ENCODE peak calls at places on chromosomes 12 and 14, in six cellular contexts. A is pancreas; F is upper lobe of left lung; M is fibroblast of lung; O is CD4-positive, CD25-positive, alpha-beta regulatory T cell; S is tibial artery. K is an unnamed sample. For H3K4me1, the result is how much of the 10 kb centered on the place peaks cover.

GRCh38 chr12:69415471-69416275 is 54.5 kb upstream of the FRS2 start:
- DNase-seq in A (peak), F (no peak), M (peak), O (peak), S (peak), K (peak)

GRCh38 chr12:27549231-27549800 is 25.3 kb downstream of the PPFIBP1 start:
- DNase-seq in A (no peak), F (no peak), M (peak), O (no peak), S (no peak), K (no peak)

GRCh38 chr12:110844551-110845395 is 2.0 kb upstream of the CCDC63 start:
- DNase-seq in A (no peak), F (no peak), M (peak), O (no peak), S (no peak), K (peak)

GRCh38 chr14:73567951-73568885 is 795 bp upstream of the ACOT2 start:
- DNase-seq in A (no peak), F (no peak), M (peak), O (peak), S (no peak), K (no peak)

GRCh38 chr12:115185529-115185928 is 501.6 kb upstream of the TBX3 start:
- DNase-seq in A (no peak), F (no peak), M (no peak), O (no peak), S (no peak), K (no peak)

GRCh38 chr14:105193916-105194782 is 13.0 kb upstream of the NUDT14 start:
- DNase-seq in A (no peak), F (peak), M (no peak), O (peak), S (no peak), K (no peak)

GRCh38 chr12:113818278-113818677 is 147.8 kb downstream of the RBM19 start:
- DNase-seq in A (no peak), F (no peak), M (peak), O (no peak), S (no peak), K (no peak)

GRCh38 chr14:50830044-50830931 is 674 bp downstream of the NIN start:
- DNase-seq in A (peak), F (peak), M (peak), O (peak), S (peak), K (peak)

GRCh38 chr14:85573406-85573805 is 43.5 kb downstream of the FLRT2 start:
- DNase-seq in A (no peak), F (no peak), M (no peak), O (no peak), S (no peak), K (no peak)

GRCh38 chr12:42706331-42706730 is 116.8 kb upstream of the PRICKLE1 start:
- DNase-seq in A (no peak), F (no peak), M (no peak), O (no peak), S (no peak), K (no peak)

GRCh38 chr14:22664261-22664660 is 20.1 kb upstream of the OR6J1 start:
- DNase-seq in A (no peak), F (no peak), M (no peak), O (no peak), S (no peak), K (no peak)

GRCh38 chr12:63420206-63420644 is 248.1 kb downstream of the DPY19L2 start:
- DNase-seq in A (peak), F (no peak), M (peak), O (peak), S (no peak), K (no peak)

GRCh38 chr12:94566345-94566744 is 84.0 kb downstream of the TMCC3 start:
- DNase-seq in A (no peak), F (no peak), M (no peak), O (no peak), S (no peak), K (no peak)

GRCh38 chr14:38469156-38469555 is 213.3 kb upstream of the CLEC14A start:
- DNase-seq in A (no peak), F (no peak), M (peak), O (no peak), S (no peak), K (no peak)

GRCh38 chr12:125129592-125130255 is 64.5 kb downstream of the AACS start:
- DNase-seq in A (no peak), F (no peak), M (no peak), O (no peak), S (no peak), K (no peak)

GRCh38 chr12:68617160-68617926 is 6.6 kb downstream of the RAP1B start:
- DNase-seq in A (no peak), F (no peak), M (peak), O (no peak), S (no peak), K (no peak)

GRCh38 chr12:12890815-12891645 is at the start of gene GPRC5A:
- DNase-seq in A (peak), F (peak), M (peak), O (peak), S (peak), K (peak)

GRCh38 chr14:32336702-32337101 is 7.6 kb downstream of the AKAP6 start:
- DNase-seq in A (no peak), F (no peak), M (no peak), O (no peak), S (no peak), K (no peak)

GRCh38 chr12:108526482-108527234 is 11.6 kb downstream of the FICD start:
- DNase-seq in A (no peak), F (no peak), M (peak), O (no peak), S (no peak), K (no peak)

GRCh38 chr14:44404021-44404420 is 103.1 kb downstream of the FSCB start:
- DNase-seq in A (no peak), F (no peak), M (no peak), O (no peak), S (no peak), K (no peak)

DNA sequence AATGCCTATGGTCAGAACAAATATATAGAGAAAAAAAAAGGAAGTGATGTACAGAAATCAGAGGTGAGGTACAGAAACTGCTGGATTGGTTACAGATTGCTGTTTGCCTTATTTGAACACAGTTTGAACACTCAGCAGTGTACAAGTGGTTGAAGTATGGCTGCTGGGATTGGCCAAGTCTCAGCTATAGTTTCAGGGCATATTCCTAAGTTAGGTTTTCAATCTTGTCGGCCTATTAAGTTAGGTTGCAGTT is 146.4 kb downstream of the LLPH start:
- DNase-seq in A (no peak), F (no peak), M (no peak), O (no peak), S (no peak), K (no peak)
- H3K4me1 ChIP-seq in A (under half), F (under half), M (under half), O (under half), S (under half), K (under half)

GRCh38 chr12:121096199-121096798 is 36.4 kb upstream of the P2RX7 start:
- DNase-seq in A (no peak), F (no peak), M (no peak), O (no peak), S (no peak), K (no peak)
- H3K4me3 ChIP-seq in A (no peak), F (peak), M (no peak), O (no peak), S (peak), K (peak)

GRCh38 chr14:92656306-92656705 is 92.1 kb downstream of the LGMN start:
- DNase-seq in A (no peak), F (no peak), M (no peak), O (no peak), S (no peak), K (no peak)

GRCh38 chr14:92653162-92653651 is 95.2 kb downstream of the LGMN start:
- DNase-seq in A (no peak), F (no peak), M (no peak), O (peak), S (no peak), K (no peak)

GRCh38 chr14:92654206-92654901 is 94.1 kb downstream of the LGMN start:
- DNase-seq in A (no peak), F (no peak), M (no peak), O (peak), S (no peak), K (no peak)

GRCh38 chr14:92655802-92656201 is 92.6 kb downstream of the LGMN start:
- DNase-seq in A (no peak), F (no peak), M (no peak), O (no peak), S (no peak), K (no peak)

GRCh38 chr14:92655372-92655771 is 93.1 kb downstream of the LGMN start:
- DNase-seq in A (no peak), F (no peak), M (no peak), O (no peak), S (no peak), K (no peak)
- H3K27ac ChIP-seq in A (peak), F (peak), M (no peak), O (peak), S (no peak), K (peak)

GRCh38 chr14:71863049-71863448 is 69.2 kb upstream of the RGS6 start:
- DNase-seq in A (no peak), F (no peak), M (no peak), O (no peak), S (no peak), K (no peak)
- H3K4me1 ChIP-seq in A (under half), F (under half), M (under half), O (under half), S (under half), K (under half)